ENCODE peak calls at places on chromosomes 2 and 18, in nine cellular contexts. One of them, this sample, is unnamed.

GRCh38 chr2:50444286-50444685 is 587.6 kb downstream of the NRXN1 start:
- DNase-seq in NCI-H510A: peak
- DNase-seq in foreskin fibroblast: no peak
- DNase-seq in NCI-H1694: no peak
- DNase-seq in germinal center: no peak
- DNase-seq in RWPE1: peak
- DNase-seq in HFFc6: no peak
- DNase-seq in stimulated activated CD8-positive, alpha-beta memory T cell treated with anti-CD3 and anti-CD28 coated beads, Interleukin-15, amount 100 ng/mL, for 24 hours: no peak
- DNase-seq in astrocyte of the spinal cord: no peak
- DNase-seq in this sample: no peak

GRCh38 chr2:23593396-23594078 is 208.6 kb downstream of the KLHL29 start:
- DNase-seq in NCI-H510A: no peak
- DNase-seq in foreskin fibroblast: no peak
- DNase-seq in NCI-H1694: no peak
- DNase-seq in germinal center: no peak
- DNase-seq in RWPE1: no peak
- DNase-seq in HFFc6: no peak
- DNase-seq in stimulated activated CD8-positive, alpha-beta memory T cell treated with anti-CD3 and anti-CD28 coated beads, Interleukin-15, amount 100 ng/mL, for 24 hours: no peak
- DNase-seq in astrocyte of the spinal cord: no peak
- DNase-seq in this sample: no peak

GRCh38 chr2:11679491-11680130 is 9.6 kb upstream of the NTSR2 start:
- DNase-seq in NCI-H510A: no peak
- DNase-seq in foreskin fibroblast: no peak
- DNase-seq in NCI-H1694: no peak
- DNase-seq in germinal center: no peak
- DNase-seq in RWPE1: no peak
- DNase-seq in HFFc6: no peak
- DNase-seq in stimulated activated CD8-positive, alpha-beta memory T cell treated with anti-CD3 and anti-CD28 coated beads, Interleukin-15, amount 100 ng/mL, for 24 hours: no peak
- DNase-seq in astrocyte of the spinal cord: no peak
- DNase-seq in this sample: no peak

GRCh38 chr2:27958711-27959378 is 68.3 kb downstream of the BABAM2 start:
- DNase-seq in NCI-H510A: no peak
- DNase-seq in foreskin fibroblast: no peak
- DNase-seq in NCI-H1694: no peak
- DNase-seq in germinal center: no peak
- DNase-seq in RWPE1: no peak
- DNase-seq in HFFc6: peak
- DNase-seq in stimulated activated CD8-positive, alpha-beta memory T cell treated with anti-CD3 and anti-CD28 coated beads, Interleukin-15, amount 100 ng/mL, for 24 hours: no peak
- DNase-seq in astrocyte of the spinal cord: peak
- DNase-seq in this sample: no peak

GRCh38 chr2:10668402-10669012 is 21.3 kb downstream of the NOL10 start:
- DNase-seq in NCI-H510A: no peak
- DNase-seq in foreskin fibroblast: peak
- DNase-seq in NCI-H1694: peak
- DNase-seq in germinal center: no peak
- DNase-seq in RWPE1: peak
- DNase-seq in HFFc6: peak
- DNase-seq in stimulated activated CD8-positive, alpha-beta memory T cell treated with anti-CD3 and anti-CD28 coated beads, Interleukin-15, amount 100 ng/mL, for 24 hours: no peak
- DNase-seq in astrocyte of the spinal cord: peak
- DNase-seq in this sample: peak

GRCh38 chr2:27194538-27195354 is 17.1 kb upstream of the ATRAID start:
- DNase-seq in NCI-H510A: no peak
- DNase-seq in foreskin fibroblast: no peak
- DNase-seq in NCI-H1694: no peak
- DNase-seq in germinal center: no peak
- DNase-seq in RWPE1: no peak
- DNase-seq in HFFc6: no peak
- DNase-seq in stimulated activated CD8-positive, alpha-beta memory T cell treated with anti-CD3 and anti-CD28 coated beads, Interleukin-15, amount 100 ng/mL, for 24 hours: no peak
- DNase-seq in astrocyte of the spinal cord: peak
- DNase-seq in this sample: no peak

GRCh38 chr2:45759310-45759851 is 107.9 kb downstream of the PRKCE start:
- DNase-seq in NCI-H510A: peak
- DNase-seq in foreskin fibroblast: no peak
- DNase-seq in NCI-H1694: peak
- DNase-seq in germinal center: no peak
- DNase-seq in RWPE1: no peak
- DNase-seq in HFFc6: peak
- DNase-seq in stimulated activated CD8-positive, alpha-beta memory T cell treated with anti-CD3 and anti-CD28 coated beads, Interleukin-15, amount 100 ng/mL, for 24 hours: no peak
- DNase-seq in astrocyte of the spinal cord: peak
- DNase-seq in this sample: no peak

GRCh38 chr2:72579595-72580180 is 246.1 kb downstream of the EXOC6B start:
- DNase-seq in NCI-H510A: no peak
- DNase-seq in foreskin fibroblast: peak
- DNase-seq in NCI-H1694: peak
- DNase-seq in germinal center: peak
- DNase-seq in RWPE1: peak
- DNase-seq in HFFc6: peak
- DNase-seq in stimulated activated CD8-positive, alpha-beta memory T cell treated with anti-CD3 and anti-CD28 coated beads, Interleukin-15, amount 100 ng/mL, for 24 hours: no peak
- DNase-seq in astrocyte of the spinal cord: peak
- DNase-seq in this sample: peak

GRCh38 chr18:35178260-35178659 is 62.6 kb upstream of the ZNF397 start:
- DNase-seq in NCI-H510A: no peak
- DNase-seq in foreskin fibroblast: peak
- DNase-seq in NCI-H1694: no peak
- DNase-seq in germinal center: no peak
- DNase-seq in RWPE1: no peak
- DNase-seq in HFFc6: peak
- DNase-seq in stimulated activated CD8-positive, alpha-beta memory T cell treated with anti-CD3 and anti-CD28 coated beads, Interleukin-15, amount 100 ng/mL, for 24 hours: no peak
- DNase-seq in astrocyte of the spinal cord: peak
- DNase-seq in this sample: no peak

GRCh38 chr2:98086491-98087446 is at the start of gene VWA3B:
- DNase-seq in NCI-H510A: peak
- DNase-seq in foreskin fibroblast: peak
- DNase-seq in NCI-H1694: peak
- DNase-seq in germinal center: peak
- DNase-seq in RWPE1: peak
- DNase-seq in HFFc6: no peak
- DNase-seq in stimulated activated CD8-positive, alpha-beta memory T cell treated with anti-CD3 and anti-CD28 coated beads, Interleukin-15, amount 100 ng/mL, for 24 hours: no peak
- DNase-seq in astrocyte of the spinal cord: peak
- DNase-seq in this sample: no peak

GRCh38 chr2:222623756-222624309 is 32.1 kb downstream of the FARSB start:
- DNase-seq in NCI-H510A: no peak
- DNase-seq in foreskin fibroblast: no peak
- DNase-seq in NCI-H1694: no peak
- DNase-seq in germinal center: no peak
- DNase-seq in RWPE1: no peak
- DNase-seq in HFFc6: no peak
- DNase-seq in stimulated activated CD8-positive, alpha-beta memory T cell treated with anti-CD3 and anti-CD28 coated beads, Interleukin-15, amount 100 ng/mL, for 24 hours: no peak
- DNase-seq in astrocyte of the spinal cord: no peak
- DNase-seq in this sample: no peak

GRCh38 chr2:176213406-176213805 is 24.9 kb downstream of the HOXD1 start:
- DNase-seq in NCI-H510A: no peak
- DNase-seq in foreskin fibroblast: no peak
- DNase-seq in NCI-H1694: no peak
- DNase-seq in germinal center: no peak
- DNase-seq in RWPE1: no peak
- DNase-seq in HFFc6: no peak
- DNase-seq in stimulated activated CD8-positive, alpha-beta memory T cell treated with anti-CD3 and anti-CD28 coated beads, Interleukin-15, amount 100 ng/mL, for 24 hours: no peak
- DNase-seq in astrocyte of the spinal cord: no peak
- DNase-seq in this sample: no peak

GRCh38 chr2:156356006-156356764 is 23.7 kb upstream of the NR4A2 start:
- DNase-seq in NCI-H510A: no peak
- DNase-seq in foreskin fibroblast: no peak
- DNase-seq in NCI-H1694: no peak
- DNase-seq in germinal center: no peak
- DNase-seq in RWPE1: no peak
- DNase-seq in HFFc6: peak
- DNase-seq in stimulated activated CD8-positive, alpha-beta memory T cell treated with anti-CD3 and anti-CD28 coated beads, Interleukin-15, amount 100 ng/mL, for 24 hours: no peak
- DNase-seq in astrocyte of the spinal cord: peak
- DNase-seq in this sample: no peak

GRCh38 chr2:228541794-228542193 is 360.3 kb upstream of the SPHKAP start:
- DNase-seq in NCI-H510A: no peak
- DNase-seq in foreskin fibroblast: peak
- DNase-seq in NCI-H1694: no peak
- DNase-seq in germinal center: no peak
- DNase-seq in RWPE1: peak
- DNase-seq in HFFc6: peak
- DNase-seq in stimulated activated CD8-positive, alpha-beta memory T cell treated with anti-CD3 and anti-CD28 coated beads, Interleukin-15, amount 100 ng/mL, for 24 hours: no peak
- DNase-seq in astrocyte of the spinal cord: peak
- DNase-seq in this sample: no peak

GRCh38 chr2:239889641-239890055 is 135.5 kb downstream of the NDUFA10 start:
- DNase-seq in NCI-H510A: no peak
- DNase-seq in foreskin fibroblast: no peak
- DNase-seq in NCI-H1694: no peak
- DNase-seq in germinal center: no peak
- DNase-seq in RWPE1: no peak
- DNase-seq in HFFc6: no peak
- DNase-seq in stimulated activated CD8-positive, alpha-beta memory T cell treated with anti-CD3 and anti-CD28 coated beads, Interleukin-15, amount 100 ng/mL, for 24 hours: no peak
- DNase-seq in astrocyte of the spinal cord: no peak
- DNase-seq in this sample: no peak

GRCh38 chr2:177169810-177170514 is 42.6 kb upstream of the HNRNPA3 start:
- DNase-seq in NCI-H510A: peak
- DNase-seq in foreskin fibroblast: no peak
- DNase-seq in NCI-H1694: no peak
- DNase-seq in germinal center: no peak
- DNase-seq in RWPE1: peak
- DNase-seq in HFFc6: no peak
- DNase-seq in stimulated activated CD8-positive, alpha-beta memory T cell treated with anti-CD3 and anti-CD28 coated beads, Interleukin-15, amount 100 ng/mL, for 24 hours: no peak
- DNase-seq in astrocyte of the spinal cord: no peak
- DNase-seq in this sample: no peak

GRCh38 chr2:117686699-117687098 is 127.8 kb upstream of the DDX18 start:
- DNase-seq in NCI-H510A: no peak
- DNase-seq in foreskin fibroblast: no peak
- DNase-seq in NCI-H1694: no peak
- DNase-seq in germinal center: no peak
- DNase-seq in RWPE1: no peak
- DNase-seq in HFFc6: no peak
- DNase-seq in stimulated activated CD8-positive, alpha-beta memory T cell treated with anti-CD3 and anti-CD28 coated beads, Interleukin-15, amount 100 ng/mL, for 24 hours: no peak
- DNase-seq in astrocyte of the spinal cord: no peak
- DNase-seq in this sample: no peak

GRCh38 chr2:232588680-232589585 is 38.4 kb downstream of the EIF4E2 start:
- DNase-seq in NCI-H510A: no peak
- DNase-seq in foreskin fibroblast: peak
- DNase-seq in NCI-H1694: peak
- DNase-seq in germinal center: no peak
- DNase-seq in RWPE1: peak
- DNase-seq in HFFc6: peak
- DNase-seq in stimulated activated CD8-positive, alpha-beta memory T cell treated with anti-CD3 and anti-CD28 coated beads, Interleukin-15, amount 100 ng/mL, for 24 hours: no peak
- DNase-seq in astrocyte of the spinal cord: peak
- DNase-seq in this sample: no peak

GRCh38 chr18:59547691-59548182 is 149.5 kb downstream of the CCBE1 start:
- DNase-seq in NCI-H510A: no peak
- DNase-seq in foreskin fibroblast: peak
- DNase-seq in NCI-H1694: no peak
- DNase-seq in germinal center: no peak
- DNase-seq in RWPE1: no peak
- DNase-seq in HFFc6: peak
- DNase-seq in stimulated activated CD8-positive, alpha-beta memory T cell treated with anti-CD3 and anti-CD28 coated beads, Interleukin-15, amount 100 ng/mL, for 24 hours: no peak
- DNase-seq in astrocyte of the spinal cord: peak
- DNase-seq in this sample: no peak

GRCh38 chr2:161992526-161992925 is 81.5 kb downstream of the DPP4 start:
- DNase-seq in NCI-H510A: no peak
- DNase-seq in foreskin fibroblast: no peak
- DNase-seq in NCI-H1694: no peak
- DNase-seq in germinal center: no peak
- DNase-seq in RWPE1: no peak
- DNase-seq in HFFc6: no peak
- DNase-seq in stimulated activated CD8-positive, alpha-beta memory T cell treated with anti-CD3 and anti-CD28 coated beads, Interleukin-15, amount 100 ng/mL, for 24 hours: no peak
- DNase-seq in astrocyte of the spinal cord: peak
- DNase-seq in this sample: no peak

GRCh38 chr2:241810304-241811208 is 1.6 kb downstream of the NEU4 start:
- DNase-seq in NCI-H510A: no peak
- DNase-seq in foreskin fibroblast: no peak
- DNase-seq in NCI-H1694: no peak
- DNase-seq in germinal center: no peak
- DNase-seq in RWPE1: no peak
- DNase-seq in HFFc6: no peak
- DNase-seq in stimulated activated CD8-positive, alpha-beta memory T cell treated with anti-CD3 and anti-CD28 coated beads, Interleukin-15, amount 100 ng/mL, for 24 hours: no peak
- DNase-seq in astrocyte of the spinal cord: no peak
- DNase-seq in this sample: no peak

GRCh38 chr2:107542314-107542740 is 284.4 kb upstream of the RGPD4 start:
- DNase-seq in NCI-H510A: no peak
- DNase-seq in foreskin fibroblast: no peak
- DNase-seq in NCI-H1694: no peak
- DNase-seq in germinal center: no peak
- DNase-seq in RWPE1: no peak
- DNase-seq in HFFc6: no peak
- DNase-seq in stimulated activated CD8-positive, alpha-beta memory T cell treated with anti-CD3 and anti-CD28 coated beads, Interleukin-15, amount 100 ng/mL, for 24 hours: no peak
- DNase-seq in astrocyte of the spinal cord: peak
- DNase-seq in this sample: no peak

GRCh38 chr2:72961853-72962468 is 44.6 kb downstream of the EMX1 start:
- DNase-seq in NCI-H510A: no peak
- DNase-seq in foreskin fibroblast: no peak
- DNase-seq in NCI-H1694: no peak
- DNase-seq in germinal center: no peak
- DNase-seq in RWPE1: no peak
- DNase-seq in HFFc6: no peak
- DNase-seq in stimulated activated CD8-positive, alpha-beta memory T cell treated with anti-CD3 and anti-CD28 coated beads, Interleukin-15, amount 100 ng/mL, for 24 hours: no peak
- DNase-seq in astrocyte of the spinal cord: no peak
- DNase-seq in this sample: no peak

GRCh38 chr2:178478102-178478441 is 328 bp downstream of the FKBP7 start:
- DNase-seq in NCI-H510A: no peak
- DNase-seq in foreskin fibroblast: peak
- DNase-seq in NCI-H1694: peak
- DNase-seq in germinal center: peak
- DNase-seq in RWPE1: no peak
- DNase-seq in HFFc6: no peak
- DNase-seq in stimulated activated CD8-positive, alpha-beta memory T cell treated with anti-CD3 and anti-CD28 coated beads, Interleukin-15, amount 100 ng/mL, for 24 hours: no peak
- DNase-seq in astrocyte of the spinal cord: no peak
- DNase-seq in this sample: no peak

GRCh38 chr2:119288576-119288975 is 64.9 kb downstream of the STEAP3 start:
- DNase-seq in NCI-H510A: no peak
- DNase-seq in foreskin fibroblast: no peak
- DNase-seq in NCI-H1694: no peak
- DNase-seq in germinal center: no peak
- DNase-seq in RWPE1: no peak
- DNase-seq in HFFc6: no peak
- DNase-seq in stimulated activated CD8-positive, alpha-beta memory T cell treated with anti-CD3 and anti-CD28 coated beads, Interleukin-15, amount 100 ng/mL, for 24 hours: no peak
- DNase-seq in astrocyte of the spinal cord: no peak
- DNase-seq in this sample: no peak

This sample was measured in pulmonary artery endothelial cell.